ENCODE peak calls at places on chromosomes 4 and X, in nine cellular contexts. Z is fibroblast of the aortic adventitia, S is PC-3, L is AG09309, O is tibial artery, I is heart left ventricle, J is colonic mucosa, N is WERI-Rb-1, Y is endothelial cell. T is an unnamed sample.

GRCh38 chrX:16869393-16870094 is 618 bp downstream of the RBBP7 start:
- DNase-seq in Z (no peak), S (peak; percentile 50), L (no peak), O (peak; percentile 20), I (peak; percentile 51), J (peak; percentile 23), N (peak; percentile 55), Y (peak; percentile 47), T (peak; percentile 69)

GRCh38 chrX:336227-336626 is 17.6 kb upstream of the GTPBP6 start:
- DNase-seq in Z (no peak), S (no peak), L (no peak), O (no peak), I (no peak), J (no peak), N (no peak), Y (no peak), T (no peak)

GRCh38 chr4:11597506-11597905 is 168.8 kb upstream of the HS3ST1 start:
- DNase-seq in Z (no peak), S (peak; percentile 78), L (no peak), O (no peak), I (no peak), J (no peak), N (peak; percentile 43), Y (no peak), T (no peak)

GRCh38 chr4:128220286-128221235 is 67.1 kb downstream of the PGRMC2 start:
- DNase-seq in Z (peak; percentile 66), S (peak; percentile 63), L (peak; percentile 37), O (no peak), I (no peak), J (no peak), N (no peak), Y (no peak), T (peak; percentile 42)

GRCh38 chr4:48944252-48944651 is 37.7 kb upstream of the OCIAD2 start:
- DNase-seq in Z (no peak), S (peak; percentile 93), L (no peak), O (no peak), I (no peak), J (peak; percentile 25), N (no peak), Y (no peak), T (no peak)

GRCh38 chr4:149845643-149846208 is 30.1 kb upstream of the IQCM start:
- DNase-seq in Z (no peak), S (no peak), L (no peak), O (no peak), I (no peak), J (peak; percentile 27), N (no peak), Y (no peak), T (no peak)

GRCh38 chr4:76214269-76214628 is 625 bp upstream of the SCARB2 start:
- DNase-seq in Z (no peak), S (peak; percentile 12), L (no peak), O (no peak), I (no peak), J (peak; percentile 73), N (no peak), Y (no peak), T (no peak)

GRCh38 chr4:168153596-168154440 is 61.5 kb downstream of the ANXA10 start:
- DNase-seq in Z (peak; percentile 92), S (peak; percentile 75), L (peak; percentile 44), O (peak; percentile 88), I (peak; percentile 48), J (peak; percentile 78), N (peak; percentile 82), Y (peak; percentile 61), T (peak; percentile 11)

GRCh38 chr4:25704516-25704915 is 48.9 kb downstream of the SLC34A2 start:
- DNase-seq in Z (no peak), S (no peak), L (no peak), O (no peak), I (no peak), J (no peak), N (no peak), Y (no peak), T (no peak)

GRCh38 chr4:22192302-22192645 is 243.7 kb upstream of the KCNIP4 start:
- DNase-seq in Z (no peak), S (no peak), L (no peak), O (no peak), I (no peak), J (no peak), N (no peak), Y (no peak), T (no peak)

GRCh38 chr4:182800216-182800515 is 117.0 kb downstream of the DCTD start:
- DNase-seq in Z (no peak), S (no peak), L (no peak), O (no peak), I (no peak), J (no peak), N (no peak), Y (no peak), T (no peak)

GRCh38 chr4:182804131-182804530 is 113.1 kb downstream of the DCTD start:
- DNase-seq in Z (no peak), S (no peak), L (no peak), O (no peak), I (no peak), J (no peak), N (no peak), Y (no peak), T (no peak)

GRCh38 chr4:182803235-182803634 is 114.0 kb downstream of the DCTD start:
- DNase-seq in Z (no peak), S (no peak), L (no peak), O (no peak), I (no peak), J (no peak), N (no peak), Y (no peak), T (no peak)

GRCh38 chr4:182801626-182802025 is 115.6 kb downstream of the DCTD start:
- DNase-seq in Z (no peak), S (no peak), L (no peak), O (no peak), I (no peak), J (no peak), N (no peak), Y (no peak), T (no peak)

GRCh38 chr4:182802621-182803020 is 114.6 kb downstream of the DCTD start:
- DNase-seq in Z (no peak), S (no peak), L (no peak), O (no peak), I (no peak), J (no peak), N (no peak), Y (no peak), T (no peak)
- TF ChIP-seq CTCF in Z (no peak), S (no peak), L (no peak), O (no peak), I (no peak), J (no peak), N (no peak), Y (no peak), T (no peak)

DNA sequence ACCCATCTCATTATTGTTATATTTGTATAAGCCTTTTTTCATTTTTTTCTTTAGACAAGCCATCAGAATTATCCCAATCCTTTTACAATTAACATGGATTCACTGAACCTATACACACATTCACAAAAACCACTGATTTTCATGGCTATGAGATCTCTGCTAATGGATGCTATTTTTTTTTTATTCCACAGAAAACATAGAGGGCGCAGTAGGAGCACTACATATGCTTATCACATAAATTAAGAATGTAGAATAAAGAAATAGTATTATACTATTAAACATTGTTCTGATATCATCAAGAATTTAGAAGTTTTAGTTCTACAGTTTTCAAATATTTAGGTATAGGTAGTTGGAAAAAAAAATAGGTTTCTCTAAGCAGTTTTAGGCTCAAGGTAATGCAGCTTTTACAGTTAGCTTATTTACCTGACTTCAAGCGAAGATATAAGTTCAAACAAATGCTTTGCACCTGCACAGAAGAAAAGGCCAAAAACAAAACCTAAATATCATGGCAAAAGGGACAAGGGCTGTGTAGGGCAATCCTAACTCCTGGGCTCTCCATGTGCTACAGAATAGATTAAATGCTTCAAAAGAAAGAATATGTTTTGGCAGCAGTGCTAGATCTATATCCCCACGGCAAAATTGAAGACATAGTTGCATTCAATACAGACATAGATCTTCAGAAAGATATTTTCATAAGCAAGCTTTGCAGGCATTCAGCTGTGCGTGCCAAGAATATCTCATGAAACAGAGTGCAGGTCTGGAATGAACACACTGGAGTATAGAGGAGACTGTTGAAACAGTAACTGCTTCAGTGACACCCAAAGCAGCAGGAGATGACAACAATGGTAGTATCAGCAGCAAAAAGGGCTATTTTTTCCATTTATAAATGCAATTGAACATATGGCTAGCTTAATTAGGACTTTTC is 1477.1 kb downstream of the ARAP2 start:
- DNase-seq in Z (no peak), S (peak; percentile 24), L (no peak), O (no peak), I (no peak), J (no peak), N (no peak), Y (no peak), T (no peak)
- TF ChIP-seq CTCF in Z (no peak), S (peak; percentile 50), L (no peak), O (no peak), I (no peak), J (no peak), N (no peak), Y (no peak), T (no peak)

GRCh38 chr4:156677136-156677535 is 294.5 kb downstream of the PDGFC start:
- DNase-seq in Z (peak; percentile 40), S (peak; percentile 71), L (no peak), O (no peak), I (no peak), J (peak; percentile 28), N (peak; percentile 43), Y (peak; percentile 30), T (peak; percentile 4)

GRCh38 chr4:156672924-156673323 is 298.7 kb downstream of the PDGFC start:
- DNase-seq in Z (peak; percentile 44), S (peak; percentile 65), L (peak; percentile 39), O (no peak), I (no peak), J (no peak), N (no peak), Y (no peak), T (no peak)

GRCh38 chr4:156673483-156673882 is 298.1 kb downstream of the PDGFC start:
- DNase-seq in Z (peak; percentile 41), S (peak; percentile 45), L (no peak), O (no peak), I (no peak), J (no peak), N (no peak), Y (no peak), T (no peak)

GRCh38 chr4:156676116-156676851 is 295.3 kb downstream of the PDGFC start:
- DNase-seq in Z (no peak), S (peak; percentile 54), L (no peak), O (no peak), I (no peak), J (no peak), N (no peak), Y (no peak), T (no peak)

GRCh38 chr4:156672492-156672891 is 299.1 kb downstream of the PDGFC start:
- DNase-seq in Z (peak; percentile 46), S (no peak), L (no peak), O (no peak), I (no peak), J (no peak), N (no peak), Y (no peak), T (no peak)
- TF ChIP-seq CTCF in Z (no peak), S (no peak), L (no peak), O (no peak), I (no peak), J (no peak), N (no peak), Y (no peak), T (no peak)

DNA sequence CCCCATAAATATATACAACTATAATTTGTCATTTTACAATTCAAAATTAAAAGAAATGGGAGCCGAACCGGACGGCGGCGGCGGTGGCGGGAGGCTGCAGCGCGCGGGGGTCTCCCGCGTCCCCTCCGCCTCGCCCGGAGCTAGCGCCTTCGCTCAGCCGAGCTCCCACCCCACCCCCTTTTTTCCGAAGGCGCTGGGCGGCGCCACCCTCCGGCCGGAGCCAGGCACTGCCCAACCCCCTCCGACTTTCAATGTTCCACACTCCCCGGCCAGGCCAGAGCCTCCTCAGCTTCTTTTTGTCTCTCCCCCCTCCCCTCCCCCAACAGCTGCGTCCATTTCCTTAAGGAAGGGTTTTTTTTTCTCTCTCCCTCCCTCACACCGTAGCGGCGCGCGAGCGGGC is 214.1 kb upstream of the GEMIN8 start:
- DNase-seq in Z (no peak), S (no peak), L (no peak), O (no peak), I (no peak), J (no peak), N (no peak), Y (no peak), T (no peak)
- TF ChIP-seq CTCF in Z (no peak), S (no peak), L (no peak), O (no peak), I (no peak), J (no peak), N (no peak), Y (no peak), T (no peak)

T was measured in GM20000.